ENCODE peak calls at places on chromosomes 1 and 21, in six cellular contexts. F is stomach, X is uterus, G is ovary, L is NB4, H is GM12891. B is an unnamed sample.

GRCh38 chr21:42653492-42654061 is at the start of gene PDE9A:
- DNase-seq in F (no peak), X (peak; percentile 34), G (peak; percentile 60), L (peak; percentile 64), H (no peak), B (no peak)

GRCh38 chr1:243420369-243420768 is 164.5 kb downstream of the SDCCAG8 start:
- DNase-seq in F (no peak), X (no peak), G (no peak), L (no peak), H (no peak), B (no peak)

GRCh38 chr1:208052135-208052534 is 141.2 kb upstream of the CD34 start:
- DNase-seq in F (no peak), X (no peak), G (no peak), L (no peak), H (no peak), B (no peak)

GRCh38 chr1:18091660-18092446 is 15.7 kb upstream of the IGSF21 start:
- DNase-seq in F (no peak), X (no peak), G (no peak), L (no peak), H (no peak), B (no peak)

GRCh38 chr1:53107570-53108322 is 34.7 kb downstream of the SLC1A7 start:
- DNase-seq in F (peak; percentile 62), X (no peak), G (no peak), L (no peak), H (no peak), B (no peak)

GRCh38 chr21:33762798-33763572 is 120.7 kb downstream of the ITSN1 start:
- DNase-seq in F (no peak), X (no peak), G (no peak), L (no peak), H (no peak), B (no peak)

GRCh38 chr1:51819810-51820209 is 58.7 kb downstream of the NRDC start:
- DNase-seq in F (no peak), X (no peak), G (no peak), L (no peak), H (no peak), B (no peak)

GRCh38 chr1:12075195-12076114 is 12.4 kb downstream of the TNFRSF8 start:
- DNase-seq in F (no peak), X (peak; percentile 88), G (peak; percentile 87), L (no peak), H (no peak), B (no peak)

GRCh38 chr1:11735854-11736745 is at the start of gene AGTRAP:
- DNase-seq in F (peak; percentile 97), X (peak; percentile 96), G (peak; percentile 98), L (peak; percentile 96), H (peak; percentile 91), B (peak; percentile 96)

GRCh38 chr1:155651861-155652661 is 36.5 kb downstream of the YY1AP1 start:
- DNase-seq in F (no peak), X (no peak), G (no peak), L (peak; percentile 23), H (no peak), B (no peak)

GRCh38 chr1:7847599-7847998 is 5.3 kb downstream of the UTS2 start:
- DNase-seq in F (no peak), X (no peak), G (no peak), L (no peak), H (no peak), B (no peak)

GRCh38 chr1:29136463-29136915 is 12.8 kb upstream of the TMEM200B start:
- DNase-seq in F (peak; percentile 42), X (peak; percentile 72), G (peak; percentile 61), L (peak; percentile 29), H (no peak), B (no peak)

GRCh38 chr1:209996348-209996747 is 58.3 kb downstream of the SYT14 start:
- DNase-seq in F (no peak), X (no peak), G (no peak), L (no peak), H (no peak), B (no peak)

GRCh38 chr21:32741336-32741735 is 13.5 kb upstream of the SYNJ1 start:
- DNase-seq in F (no peak), X (no peak), G (no peak), L (no peak), H (no peak), B (no peak)

GRCh38 chr1:53562256-53562982 is 103.2 kb downstream of the DMRTB1 start:
- DNase-seq in F (no peak), X (peak; percentile 4), G (no peak), L (no peak), H (no peak), B (no peak)

GRCh38 chr1:39102537-39103320 is 76.6 kb downstream of the NDUFS5 start:
- DNase-seq in F (no peak), X (peak; percentile 58), G (no peak), L (peak; percentile 88), H (peak; percentile 57), B (peak; percentile 59)

GRCh38 chr1:192807968-192808587 is 761 bp upstream of the RGS2 start:
- DNase-seq in F (no peak), X (no peak), G (no peak), L (peak; percentile 10), H (no peak), B (peak; percentile 29)

GRCh38 chr1:197356723-197357533 is 88.9 kb downstream of the CRB1 start:
- DNase-seq in F (no peak), X (no peak), G (no peak), L (peak; percentile 62), H (peak; percentile 8), B (peak; percentile 65)

GRCh38 chr1:119631433-119632102 is 16.5 kb downstream of the ZNF697 start:
- DNase-seq in F (peak; percentile 87), X (peak; percentile 86), G (peak; percentile 90), L (no peak), H (no peak), B (peak; percentile 92)

GRCh38 chr1:231724876-231725647 is 98.5 kb downstream of the DISC1 start:
- DNase-seq in F (no peak), X (no peak), G (peak; percentile 29), L (peak; percentile 83), H (peak; percentile 6), B (peak; percentile 57)

GRCh38 chr1:230794431-230794830 is 47.2 kb downstream of the CAPN9 start:
- DNase-seq in F (no peak), X (no peak), G (no peak), L (no peak), H (no peak), B (no peak)

GRCh38 chr21:46155514-46156377 is at the start of gene FTCD:
- DNase-seq in F (peak; percentile 20), X (peak; percentile 9), G (peak; percentile 19), L (no peak), H (no peak), B (no peak)
- TF ChIP-seq POLR2A in F (no peak), X (no peak), G (no peak), L (no peak), H (no peak), B (no peak)

DNA sequence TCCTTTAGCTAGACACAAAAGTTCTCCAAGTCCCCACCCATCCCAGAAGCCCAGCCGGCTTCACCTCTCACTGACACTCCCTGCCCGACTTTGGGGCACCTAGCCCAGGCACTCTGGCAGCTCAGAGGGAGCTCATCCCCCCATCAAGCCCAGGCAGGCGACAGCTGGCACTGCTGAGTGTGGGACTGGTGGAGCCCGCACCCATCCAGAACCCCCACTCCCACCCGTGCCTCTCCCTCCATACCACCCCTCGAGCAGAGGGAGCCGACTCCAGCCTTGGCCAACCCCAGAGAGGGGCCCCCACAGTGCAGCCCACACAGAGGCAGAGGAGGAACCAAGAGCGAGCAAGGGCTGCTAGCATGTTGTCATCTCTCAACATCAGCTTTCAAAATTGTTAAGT is 658.6 kb downstream of the AMY1C start:
- DNase-seq in F (no peak), X (no peak), G (no peak), L (no peak), H (no peak), B (no peak)
- TF ChIP-seq POLR2A in F (no peak), X (no peak), G (no peak), L (no peak), H (no peak), B (no peak)

GRCh38 chr21:37455504-37455911 is 88.9 kb downstream of the DYRK1A start:
- DNase-seq in F (no peak), X (no peak), G (no peak), L (no peak), H (no peak), B (peak; percentile 92)

GRCh38 chr21:37461494-37461893 is 94.9 kb downstream of the DYRK1A start:
- DNase-seq in F (no peak), X (no peak), G (no peak), L (no peak), H (no peak), B (no peak)

GRCh38 chr21:37459575-37459974 is 93.0 kb downstream of the DYRK1A start:
- DNase-seq in F (no peak), X (no peak), G (no peak), L (no peak), H (no peak), B (no peak)

GRCh38 chr21:37460196-37460595 is 93.6 kb downstream of the DYRK1A start:
- DNase-seq in F (no peak), X (no peak), G (no peak), L (peak; percentile 46), H (no peak), B (peak; percentile 43)

DNA sequence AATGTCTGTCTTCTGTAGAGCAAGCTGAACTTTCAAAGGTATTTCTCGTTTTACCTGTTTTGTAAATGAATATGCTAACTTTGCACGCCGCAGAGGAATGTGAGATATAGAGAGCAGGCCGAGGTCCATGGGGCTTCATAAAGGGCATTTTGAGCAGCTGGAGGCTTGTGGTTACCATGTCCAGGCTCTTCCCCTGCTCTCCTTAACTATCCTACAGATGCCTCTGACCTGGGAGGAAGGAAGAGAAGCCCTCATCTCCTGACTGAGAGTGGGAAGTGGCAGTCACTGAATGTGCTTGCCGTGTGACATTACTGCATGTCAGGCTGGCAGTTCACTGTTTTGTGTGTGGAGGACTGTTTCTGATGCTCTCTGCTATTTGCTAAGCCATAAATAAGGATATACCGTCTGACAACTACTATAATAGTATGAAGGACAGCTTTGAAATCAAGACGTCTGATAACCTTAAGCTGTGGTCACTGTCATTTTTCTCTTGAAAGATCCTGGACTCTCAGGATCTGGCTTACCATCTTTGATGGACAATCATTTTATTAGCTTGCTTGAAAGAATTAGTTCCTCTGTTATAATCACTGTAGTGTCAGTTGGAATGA is 92.2 kb downstream of the DYRK1A start:
- DNase-seq in F (no peak), X (no peak), G (no peak), L (no peak), H (no peak), B (no peak)
- TF ChIP-seq POLR2A in F (no peak), X (no peak), G (no peak), L (no peak), H (no peak), B (no peak)

DNA sequence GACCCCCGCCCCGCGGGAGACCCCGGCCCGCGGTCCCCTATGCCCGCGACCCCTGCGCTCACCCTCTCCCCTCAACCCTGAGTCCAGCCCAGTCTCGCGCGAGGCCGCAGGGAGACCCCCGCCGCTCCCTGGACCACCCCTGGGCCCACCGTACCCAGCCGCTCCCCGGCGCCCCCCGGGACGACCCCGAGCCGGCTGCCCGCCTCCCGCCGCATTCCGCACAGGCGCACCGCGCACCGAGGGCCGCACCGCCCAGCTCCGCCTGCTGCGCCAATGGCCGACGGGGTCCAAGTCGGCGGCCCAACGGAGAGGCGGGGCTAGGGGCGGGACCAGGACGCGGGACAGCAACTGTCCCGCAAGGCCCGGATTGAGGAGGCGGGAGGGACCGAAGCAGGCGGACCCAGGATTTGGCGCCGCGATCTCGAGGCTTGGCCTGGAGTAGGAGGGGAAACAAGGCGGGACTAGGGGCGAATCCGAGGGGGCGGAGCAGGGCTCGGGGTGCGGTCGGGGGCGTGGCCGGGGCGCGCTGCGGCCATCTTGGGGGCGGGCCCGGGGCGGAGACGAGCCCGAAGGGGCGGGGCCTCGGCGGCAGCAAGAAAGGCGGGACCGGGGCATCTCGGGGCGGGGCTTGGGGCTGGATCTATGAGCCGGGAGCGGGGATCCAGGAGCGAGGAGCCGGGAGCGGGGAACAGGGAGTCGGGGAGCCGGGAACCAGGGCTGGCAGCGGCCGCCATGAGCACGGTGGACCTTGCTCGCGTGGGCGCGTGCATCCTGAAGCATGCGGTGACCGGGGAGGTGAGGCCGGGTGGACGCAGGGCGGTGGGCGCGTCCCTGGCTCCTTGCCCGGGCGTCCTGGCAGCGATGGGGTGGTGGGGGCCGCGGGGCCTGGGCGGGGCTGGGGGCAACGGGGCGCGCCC is at the start of gene PRXL2B:
- DNase-seq in F (peak; percentile 99), X (peak; percentile 99), G (peak; percentile 100), L (peak; percentile 98), H (peak; percentile 97), B (peak; percentile 99)
- TF ChIP-seq POLR2A in F (no peak), X (peak; percentile 95), G (peak; percentile 95), L (peak; percentile 59), H (no peak), B (peak; percentile 63)

B was measured in erythroblast.